ENCODE peak calls at places on chromosomes 11 and 22, in ten cellular contexts. F, U, R, Q, D, S, I, V, K and M are unnamed samples.

GRCh38 chr22:17780116-17780740 is 6.0 kb upstream of the BID start:
- DNase-seq in F (no peak), U (no peak), R (no peak), Q (no peak), D (no peak), S (no peak), I (peak), V (no peak), K (no peak), M (no peak)

GRCh38 chr11:72162891-72163492 is 27.5 kb downstream of the FOLR3 start:
- DNase-seq in F (no peak), U (no peak), R (no peak), Q (no peak), D (no peak), S (no peak), I (peak), V (no peak), K (no peak), M (no peak)

GRCh38 chr11:87878373-87878779 is 296.9 kb downstream of the RAB38 start:
- DNase-seq in F (peak), U (no peak), R (peak), Q (peak), D (no peak), S (no peak), I (peak), V (no peak), K (peak), M (peak)

GRCh38 chr22:28976588-28976987 is 85.0 kb downstream of the C22orf31 start:
- DNase-seq in F (no peak), U (no peak), R (no peak), Q (peak), D (no peak), S (no peak), I (no peak), V (no peak), K (peak), M (no peak)

GRCh38 chr22:19495562-19496323 is 16.0 kb downstream of the CDC45 start:
- DNase-seq in F (peak), U (no peak), R (no peak), Q (no peak), D (no peak), S (no peak), I (peak), V (no peak), K (peak), M (no peak)

GRCh38 chr11:76148207-76148606 is 58.1 kb downstream of the WNT11 start:
- DNase-seq in F (no peak), U (no peak), R (no peak), Q (no peak), D (no peak), S (no peak), I (no peak), V (no peak), K (no peak), M (no peak)

GRCh38 chr11:70876685-70877084 is 375.7 kb downstream of the SHANK2 start:
- DNase-seq in F (no peak), U (no peak), R (no peak), Q (no peak), D (no peak), S (no peak), I (no peak), V (no peak), K (no peak), M (no peak)

GRCh38 chr11:32098142-32098903 is 7.4 kb downstream of the RCN1 start:
- DNase-seq in F (no peak), U (no peak), R (no peak), Q (no peak), D (no peak), S (no peak), I (no peak), V (no peak), K (no peak), M (no peak)

GRCh38 chr11:23311986-23312940 is 452.0 kb upstream of the CCDC179 start:
- DNase-seq in F (peak), U (no peak), R (no peak), Q (no peak), D (no peak), S (no peak), I (peak), V (no peak), K (peak), M (no peak)

GRCh38 chr11:12862761-12863469 is 146.2 kb upstream of the RASSF10 start:
- DNase-seq in F (peak), U (peak), R (no peak), Q (peak), D (no peak), S (no peak), I (peak), V (peak), K (peak), M (peak)

GRCh38 chr22:50218996-50219727 is 18.4 kb downstream of the SELENOO start:
- DNase-seq in F (peak), U (peak), R (peak), Q (peak), D (no peak), S (no peak), I (peak), V (peak), K (peak), M (peak)

GRCh38 chr22:42630901-42631602 is 9.3 kb downstream of the ATP5MGL start:
- DNase-seq in F (no peak), U (no peak), R (no peak), Q (no peak), D (no peak), S (no peak), I (no peak), V (no peak), K (no peak), M (no peak)

GRCh38 chr22:49992921-49993648 is 19.5 kb downstream of the IL17REL start:
- DNase-seq in F (peak), U (peak), R (peak), Q (no peak), D (no peak), S (peak), I (peak), V (peak), K (peak), M (no peak)

GRCh38 chr11:62725686-62726085 is 1.6 kb downstream of the HNRNPUL2 start:
- DNase-seq in F (peak), U (no peak), R (no peak), Q (no peak), D (no peak), S (no peak), I (peak), V (no peak), K (no peak), M (no peak)

GRCh38 chr22:21646608-21647590 is 4.8 kb downstream of the SDF2L1 start:
- DNase-seq in F (peak), U (peak), R (peak), Q (peak), D (no peak), S (peak), I (peak), V (peak), K (peak), M (no peak)

GRCh38 chr11:46353706-46354105 is 6.4 kb downstream of the DGKZ start:
- DNase-seq in F (no peak), U (no peak), R (no peak), Q (no peak), D (no peak), S (no peak), I (no peak), V (no peak), K (no peak), M (no peak)

GRCh38 chr11:1339066-1339675 is 29.7 kb upstream of the TOLLIP start:
- DNase-seq in F (no peak), U (no peak), R (no peak), Q (no peak), D (peak), S (no peak), I (no peak), V (no peak), K (no peak), M (no peak)

GRCh38 chr11:117378966-117379865 is 51.6 kb downstream of the CEP164 start:
- DNase-seq in F (no peak), U (no peak), R (no peak), Q (no peak), D (no peak), S (no peak), I (no peak), V (peak), K (no peak), M (no peak)

GRCh38 chr11:76838422-76839068 is 22.2 kb upstream of the ACER3 start:
- DNase-seq in F (peak), U (no peak), R (no peak), Q (no peak), D (no peak), S (no peak), I (peak), V (no peak), K (no peak), M (no peak)

GRCh38 chr11:22508691-22509090 is 116.9 kb downstream of the FANCF start:
- DNase-seq in F (no peak), U (no peak), R (no peak), Q (no peak), D (no peak), S (no peak), I (no peak), V (no peak), K (no peak), M (no peak)

GRCh38 chr22:38452373-38453064 is 2.5 kb downstream of the KCNJ4 start:
- DNase-seq in F (no peak), U (no peak), R (no peak), Q (no peak), D (no peak), S (no peak), I (peak), V (peak), K (no peak), M (no peak)

GRCh38 chr11:16226245-16226644 is 130.1 kb downstream of the SOX6 start:
- DNase-seq in F (no peak), U (no peak), R (peak), Q (no peak), D (no peak), S (no peak), I (no peak), V (peak), K (no peak), M (peak)

GRCh38 chr11:131999084-131999483 is 628.7 kb downstream of the NTM start:
- DNase-seq in F (no peak), U (no peak), R (no peak), Q (no peak), D (no peak), S (no peak), I (peak), V (no peak), K (no peak), M (no peak)

GRCh38 chr11:82557274-82557673 is 176.4 kb downstream of the FAM181B start:
- DNase-seq in F (no peak), U (no peak), R (no peak), Q (no peak), D (no peak), S (no peak), I (no peak), V (peak), K (no peak), M (no peak)

GRCh38 chr22:24043957-24044356 is 32.9 kb downstream of the CABIN1 start:
- DNase-seq in F (no peak), U (no peak), R (no peak), Q (no peak), D (no peak), S (no peak), I (no peak), V (no peak), K (no peak), M (no peak)

DNA sequence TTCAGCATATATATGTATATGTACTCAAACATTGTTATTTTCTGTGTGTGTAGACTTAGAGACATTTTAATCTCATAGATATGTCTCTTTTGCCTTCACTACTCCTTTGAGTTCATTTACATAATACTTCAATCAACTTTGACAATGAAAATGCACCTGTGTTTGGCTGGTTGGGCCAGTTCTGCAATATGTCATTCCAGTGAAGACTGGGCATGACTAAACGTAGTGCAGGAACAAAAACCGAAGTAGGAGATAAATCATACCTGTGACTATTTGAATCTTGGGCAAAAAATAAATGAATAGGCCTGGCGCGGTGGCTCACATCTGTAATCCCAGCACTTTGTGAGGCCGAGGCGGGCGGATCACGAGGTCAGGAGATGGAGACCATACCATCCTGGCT is 640.0 kb upstream of the ANO3 start:
- DNase-seq in F (no peak), U (no peak), R (no peak), Q (no peak), D (no peak), S (no peak), I (no peak), V (no peak), K (no peak), M (no peak)
- H3K4me3 ChIP-seq in F (no peak), U (no peak), R (no peak), Q (no peak), D (no peak), S (no peak), I (no peak), V (no peak), K (no peak), M (no peak)

GRCh38 chr11:3169952-3170755 is 5.0 kb upstream of the OSBPL5 start:
- DNase-seq in F (no peak), U (no peak), R (no peak), Q (no peak), D (no peak), S (no peak), I (no peak), V (no peak), K (no peak), M (no peak)

GRCh38 chr11:3171931-3172560 is 6.9 kb upstream of the OSBPL5 start:
- DNase-seq in F (no peak), U (no peak), R (no peak), Q (no peak), D (no peak), S (no peak), I (no peak), V (no peak), K (no peak), M (no peak)

GRCh38 chr11:3167143-3168119 is 2.3 kb upstream of the OSBPL5 start:
- DNase-seq in F (no peak), U (peak), R (no peak), Q (no peak), D (no peak), S (no peak), I (no peak), V (peak), K (no peak), M (no peak)

GRCh38 chr11:3170756-3171670 is 5.9 kb upstream of the OSBPL5 start:
- DNase-seq in F (no peak), U (no peak), R (no peak), Q (no peak), D (no peak), S (no peak), I (no peak), V (no peak), K (no peak), M (no peak)

GRCh38 chr11:3169235-3169951 is 4.3 kb upstream of the OSBPL5 start:
- DNase-seq in F (peak), U (no peak), R (peak), Q (no peak), D (no peak), S (no peak), I (peak), V (peak), K (peak), M (peak)
- H3K4me3 ChIP-seq in F (no peak), U (peak), R (no peak), Q (peak), D (peak), S (peak), I (peak), V (peak), K (peak), M (peak)

DNA sequence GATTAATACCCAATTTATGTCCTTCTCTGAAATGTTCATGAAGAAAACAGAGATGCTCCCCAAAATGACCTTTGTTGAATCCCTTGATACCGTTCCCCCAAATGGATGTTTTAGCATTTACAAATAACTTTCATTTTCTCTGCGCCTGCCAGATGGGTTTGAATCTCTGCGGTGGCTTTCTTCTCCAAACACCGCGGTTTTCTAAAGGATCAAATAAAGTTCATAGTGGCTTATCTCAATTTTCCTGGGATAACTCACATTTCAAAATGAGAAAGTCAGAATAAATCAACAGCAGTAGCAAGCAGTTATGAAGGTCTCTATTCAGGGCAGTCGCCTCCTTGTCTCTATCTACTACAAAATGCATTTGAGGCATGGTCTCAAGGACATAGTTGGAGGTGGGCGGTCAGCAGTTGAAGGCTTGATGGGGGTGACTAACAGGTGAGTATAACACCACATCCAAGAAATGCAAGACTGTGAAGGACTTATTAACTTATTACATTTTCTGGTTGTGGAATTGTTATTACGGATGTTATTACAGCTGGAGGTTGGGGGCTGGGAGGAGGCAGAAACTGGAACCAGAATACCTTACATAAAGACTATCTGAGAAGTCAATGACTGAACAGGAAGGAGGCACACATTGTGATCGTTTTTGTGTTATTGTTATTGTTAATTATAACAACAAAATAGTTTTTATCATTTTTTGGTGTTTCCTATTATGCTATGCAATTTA is 1513.3 kb downstream of the FAM181B start:
- DNase-seq in F (no peak), U (no peak), R (no peak), Q (no peak), D (no peak), S (no peak), I (no peak), V (no peak), K (peak), M (no peak)
- H3K4me3 ChIP-seq in F (no peak), U (peak), R (no peak), Q (no peak), D (no peak), S (no peak), I (no peak), V (no peak), K (no peak), M (no peak)

DNA sequence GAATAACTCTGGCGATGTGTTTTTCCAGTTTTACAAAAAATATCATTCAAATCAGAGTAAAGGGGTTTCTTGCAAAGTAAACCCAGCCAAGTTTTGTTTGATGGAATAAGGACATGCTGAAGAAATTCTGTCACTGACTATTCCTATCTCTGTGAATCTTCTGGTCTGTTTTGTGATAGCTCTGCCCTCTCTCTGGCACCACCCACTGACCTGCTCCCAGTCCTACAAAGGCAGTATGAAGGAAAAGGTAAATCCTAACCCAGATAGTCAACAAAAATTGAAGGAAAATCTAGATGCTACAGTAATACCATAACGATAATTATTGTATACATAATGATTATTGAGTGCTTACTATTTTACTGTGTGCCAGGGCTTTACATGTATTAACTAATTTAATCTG is 76.3 kb upstream of the TP53AIP1 start:
- DNase-seq in F (peak), U (no peak), R (no peak), Q (no peak), D (no peak), S (no peak), I (peak), V (no peak), K (no peak), M (no peak)
- H3K4me3 ChIP-seq in F (no peak), U (no peak), R (peak), Q (no peak), D (no peak), S (no peak), I (no peak), V (no peak), K (no peak), M (no peak)